ENCODE peak calls at places on chromosomes 11 and 22, in ten cellular contexts. M, Q, Y, N, B, I, H, V, D and C are unnamed samples.

GRCh38 chr22:41305646-41306045 is 4.3 kb downstream of the ZC3H7B start:
- DNase-seq in V (no peak), N (no peak), I (no peak), M (peak; percentile 74), D (no peak), B (peak; percentile 49), Y (no peak), Q (peak; percentile 71), H (no peak), C (no peak)

GRCh38 chr22:23037429-23038333 is 32.6 kb upstream of the GNAZ start:
- DNase-seq in I (no peak), H (no peak), M (no peak), N (no peak), B (no peak), D (no peak), Q (no peak), V (no peak), Y (no peak), C (no peak)

GRCh38 chr11:111046291-111046690 is 199.2 kb upstream of the POU2AF2 start:
- DNase-seq in Y (no peak), B (no peak), I (no peak), V (no peak), H (no peak), D (no peak), M (no peak), N (no peak), Q (no peak), C (no peak)

GRCh38 chr11:77530879-77531278 is 57.0 kb upstream of the PAK1 start:
- DNase-seq in Y (no peak), I (no peak), B (no peak), D (no peak), M (no peak), Q (no peak), N (no peak), V (no peak), H (no peak), C (no peak)

GRCh38 chr11:76591416-76591815 is 79.1 kb downstream of the LRRC32 start:
- DNase-seq in Q (no peak), V (no peak), H (no peak), N (no peak), M (no peak), I (no peak), B (no peak), D (no peak), Y (no peak), C (no peak)

GRCh38 chr11:1741741-1742140 is 8.7 kb downstream of the IFITM10 start:
- DNase-seq in B (no peak), Y (no peak), M (no peak), D (no peak), V (no peak), N (no peak), Q (no peak), I (no peak), H (no peak), C (no peak)

GRCh38 chr11:70443043-70444030 is 45.0 kb downstream of the CTTN start:
- DNase-seq in B (no peak), D (no peak), Q (no peak), I (no peak), M (no peak), Y (no peak), N (no peak), V (no peak), H (no peak), C (no peak)

GRCh38 chr11:17443926-17444690 is 32.5 kb downstream of the ABCC8 start:
- DNase-seq in V (no peak), B (no peak), Q (no peak), D (no peak), Y (no peak), I (no peak), H (no peak), N (no peak), M (no peak), C (no peak)

GRCh38 chr11:114438303-114438702 is 964 bp upstream of the REXO2 start:
- DNase-seq in N (peak; percentile 12), B (no peak), Y (no peak), H (no peak), Q (peak; percentile 21), D (no peak), I (no peak), V (no peak), M (no peak), C (no peak)

GRCh38 chr11:93775289-93775688 is 8.8 kb upstream of the MED17 start:
- DNase-seq in H (peak; percentile 18), M (peak; percentile 26), V (no peak), Q (no peak), I (peak; percentile 15), N (peak; percentile 40), Y (no peak), B (no peak), D (no peak), C (no peak)

GRCh38 chr11:64687204-64687603 is 35.8 kb downstream of the NRXN2 start:
- DNase-seq in M (no peak), B (no peak), Y (no peak), H (no peak), N (no peak), D (no peak), Q (no peak), I (no peak), V (no peak), C (no peak)

GRCh38 chr11:73343076-73343833 is 32.9 kb upstream of the RELT start:
- DNase-seq in M (no peak), Y (no peak), D (no peak), B (no peak), N (no peak), Q (no peak), I (no peak), H (no peak), V (no peak), C (no peak)

GRCh38 chr11:9461760-9462134 is 935 bp downstream of the ZNF143 start:
- DNase-seq in H (no peak), N (peak; percentile 47), B (no peak), Y (no peak), D (no peak), Q (no peak), V (no peak), M (peak; percentile 43), I (peak; percentile 57), C (no peak)

GRCh38 chr11:46388619-46389449 is 2.7 kb downstream of the CHRM4 start:
- DNase-seq in M (no peak), Y (no peak), D (no peak), H (no peak), Q (no peak), I (no peak), N (no peak), B (no peak), V (no peak), C (no peak)

GRCh38 chr22:29994027-29994715 is 86.1 kb upstream of the HORMAD2 start:
- DNase-seq in Q (peak; percentile 74), H (no peak), I (peak; percentile 16), D (no peak), V (no peak), Y (peak; percentile 14), B (no peak), M (peak; percentile 92), N (no peak), C (no peak)

GRCh38 chr11:33642461-33643166 is 58.0 kb downstream of the C11orf91 start:
- DNase-seq in B (no peak), Y (no peak), V (no peak), I (no peak), Q (no peak), N (no peak), D (no peak), H (peak; percentile 73), M (no peak), C (no peak)

GRCh38 chr11:115126515-115127208 is 377.6 kb downstream of the CADM1 start:
- DNase-seq in N (peak; percentile 13), D (no peak), B (no peak), H (no peak), Q (no peak), I (no peak), M (no peak), Y (no peak), V (no peak), C (no peak)

GRCh38 chr11:47204633-47204989 is 10.2 kb upstream of the DDB2 start:
- DNase-seq in H (no peak), D (no peak), B (no peak), V (no peak), Q (peak; percentile 88), M (peak; percentile 69), I (no peak), Y (peak; percentile 64), N (no peak), C (no peak)